ENCODE peak calls at places on chromosomes 12 and 14, in four cellular contexts. A, D, E and N are unnamed samples.

GRCh38 chr14:34999500-34999899 is 16.7 kb downstream of the SRP54 start:
- DNase-seq in A (no peak), D (no peak), E (no peak), N (no peak)

GRCh38 chr14:68564236-68564825 is 228.5 kb downstream of the ZFP36L1 start:
- DNase-seq in A (no peak), D (no peak), E (peak; percentile 65), N (no peak)

GRCh38 chr12:120089105-120089504 is 27.4 kb downstream of the RAB35 start:
- DNase-seq in A (no peak), D (no peak), E (no peak), N (no peak)

GRCh38 chr14:57637901-57638300 is 144.2 kb upstream of the CCDC198 start:
- DNase-seq in A (no peak), D (no peak), E (no peak), N (no peak)

GRCh38 chr14:95431199-95432145 is 85.0 kb downstream of the SYNE3 start:
- DNase-seq in A (no peak), D (no peak), E (no peak), N (no peak)

GRCh38 chr12:11669348-11669747 is 19.9 kb downstream of the ETV6 start:
- DNase-seq in A (no peak), D (no peak), E (no peak), N (no peak)

GRCh38 chr12:31245822-31246469 is 80.0 kb downstream of the SINHCAF start:
- DNase-seq in A (no peak), D (no peak), E (no peak), N (no peak)

GRCh38 chr12:131916306-131917138 is 12.6 kb upstream of the PUS1 start:
- DNase-seq in A (no peak), D (no peak), E (no peak), N (peak; percentile 70)

GRCh38 chr12:101407054-101407437 is 526 bp downstream of the ARL1 start:
- DNase-seq in A (no peak), D (no peak), E (no peak), N (no peak)

GRCh38 chr12:114976959-114977358 is 293.0 kb upstream of the TBX3 start:
- DNase-seq in A (no peak), D (no peak), E (no peak), N (no peak)

GRCh38 chr12:49219417-49220026 is 30.6 kb upstream of the TUBA1A start:
- DNase-seq in A (no peak), D (no peak), E (peak; percentile 27), N (no peak)

GRCh38 chr12:28290262-28290661 is 100.0 kb downstream of the CCDC91 start:
- DNase-seq in A (no peak), D (no peak), E (no peak), N (no peak)

GRCh38 chr12:75760481-75761324 is 249.3 kb upstream of the KRR1 start:
- DNase-seq in A (no peak), D (no peak), E (no peak), N (no peak)

GRCh38 chr14:85542623-85543022 is 12.7 kb downstream of the FLRT2 start:
- DNase-seq in A (no peak), D (no peak), E (no peak), N (no peak)

GRCh38 chr14:64539186-64539552 is 1.4 kb upstream of the HSPA2 start:
- DNase-seq in A (no peak), D (no peak), E (no peak), N (no peak)

GRCh38 chr14:103161054-103161397 is 37.8 kb downstream of the TNFAIP2 start:
- DNase-seq in A (no peak), D (no peak), E (no peak), N (no peak)

GRCh38 chr12:3137268-3137761 is 60.1 kb downstream of the TSPAN9 start:
- DNase-seq in A (no peak), D (peak; percentile 34), E (no peak), N (peak; percentile 40)

GRCh38 chr14:79011091-79011919 is 841.1 kb downstream of the NRXN3 start:
- DNase-seq in A (no peak), D (no peak), E (no peak), N (no peak)

GRCh38 chr14:78752789-78753188 is 582.6 kb downstream of the NRXN3 start:
- DNase-seq in A (no peak), D (no peak), E (no peak), N (no peak)

GRCh38 chr12:131684015-131684725 is 26.7 kb upstream of the SFSWAP start:
- DNase-seq in A (no peak), D (no peak), E (no peak), N (no peak)

GRCh38 chr12:63795944-63796343 is 16.2 kb downstream of the RXYLT1 start:
- DNase-seq in A (no peak), D (no peak), E (no peak), N (no peak)

GRCh38 chr12:68011206-68011881 is 22.1 kb downstream of the IFNG-AS1 start:
- DNase-seq in A (no peak), D (no peak), E (no peak), N (no peak)

GRCh38 chr14:105465209-105466031 is 9.2 kb upstream of the CRIP2 start:
- DNase-seq in A (no peak), D (no peak), E (no peak), N (no peak)
- TF ChIP-seq POLR2A in A (no peak), D (no peak), E (no peak), N (no peak)

GRCh38 chr12:54196396-54196795 is 7.6 kb upstream of the SMUG1 start:
- DNase-seq in A (no peak), D (no peak), E (no peak), N (no peak)
- H3K4me3 ChIP-seq in A (no peak overlapping the region), D (no peak overlapping the region), E (no peak overlapping the region), N (no peak overlapping the region)

DNA sequence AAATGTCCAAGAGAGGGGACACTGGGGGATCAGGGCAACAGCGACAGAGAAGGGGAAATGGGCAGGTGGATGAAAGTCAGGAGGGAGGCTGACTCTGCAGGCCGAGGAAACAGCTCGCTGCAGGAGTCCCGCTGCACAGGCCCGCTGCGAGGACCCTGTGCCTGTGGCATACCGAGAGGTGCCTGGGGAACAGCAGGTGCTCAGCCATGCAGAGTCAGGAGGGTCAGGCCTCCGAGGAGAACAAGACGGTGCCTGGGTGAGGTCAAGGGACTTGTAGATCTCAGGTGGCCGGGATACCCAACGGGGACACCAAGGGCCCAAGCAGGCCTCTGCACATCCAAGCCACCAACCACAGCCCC is 67.6 kb downstream of the NCOR2 start:
- DNase-seq in A (no peak), D (no peak), E (no peak), N (no peak)
- H3K4me1 ChIP-seq in A (peaks cover 83% of the 10 kb centered on the region), D (peaks cover 65% of the 10 kb centered on the region), E (peaks cover 81% of the 10 kb centered on the region), N (peaks cover 54% of the 10 kb centered on the region)

DNA sequence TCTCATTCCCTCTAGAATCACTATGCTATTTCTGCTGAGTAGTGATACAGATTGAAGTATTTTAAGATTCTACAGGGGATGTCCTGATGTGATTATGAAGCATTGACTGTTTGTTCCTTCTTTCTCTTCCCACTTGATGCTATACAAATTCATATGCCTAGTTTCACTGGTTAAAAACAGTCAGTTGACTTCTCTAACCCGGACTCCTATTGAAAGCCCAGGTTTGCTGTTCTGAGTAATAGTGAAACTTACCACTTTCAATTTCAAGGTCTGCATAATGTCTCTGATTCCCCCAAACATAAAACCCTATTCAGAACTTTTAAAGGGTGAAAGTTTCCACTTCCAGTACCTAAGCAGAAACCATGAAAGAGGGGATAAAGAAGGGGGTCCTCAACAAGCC is 117.7 kb upstream of the RPL10L start:
- DNase-seq in A (no peak), D (no peak), E (no peak), N (no peak)
- TF ChIP-seq POLR2A in A (no peak), D (no peak), E (no peak), N (no peak)

GRCh38 chr12:51392556-51393237 is 1.5 kb upstream of the GALNT6 start:
- DNase-seq in A (no peak), D (no peak), E (no peak), N (no peak)
- H3K4me3 ChIP-seq in A (peak overlapping the region; percentile 60), D (peak overlapping the region; percentile 54), E (peak overlapping the region; percentile 75), N (peak overlapping the region; percentile 54)

GRCh38 chr14:50067723-50068495 is 48.5 kb downstream of the VCPKMT start:
- DNase-seq in A (peak; percentile 72), D (no peak), E (no peak), N (no peak)
- H3K4me1 ChIP-seq in A (peaks cover under 1% of the 10 kb centered on the region), D (peaks cover 5% of the 10 kb centered on the region), E (no peaks in the 10 kb centered on the region), N (no peaks in the 10 kb centered on the region)